ENCODE peak calls at places on chromosome 20, in nine cellular contexts. One of them, this sample, is unnamed.

GRCh38 chr20:16444056-16444777 is 129.0 kb downstream of the KIF16B start:
- DNase-seq in hepatocyte: no peak
- DNase-seq in HepG2: no peak
- DNase-seq in mammary epithelial cell: no peak
- DNase-seq in GM12865: no peak
- DNase-seq in PC-3: no peak
- DNase-seq in nephron progenitor cell: no peak
- DNase-seq in IMR-90: peak; percentile 9
- DNase-seq in AG10803: peak; percentile 62
- DNase-seq in this sample: no peak

GRCh38 chr20:56422131-56422823 is 10.2 kb downstream of the CASS4 start:
- DNase-seq in hepatocyte: no peak
- DNase-seq in HepG2: peak; percentile 81
- DNase-seq in mammary epithelial cell: peak; percentile 55
- DNase-seq in GM12865: no peak
- DNase-seq in PC-3: peak; percentile 92
- DNase-seq in nephron progenitor cell: no peak
- DNase-seq in IMR-90: peak; percentile 88
- DNase-seq in AG10803: peak; percentile 58
- DNase-seq in this sample: peak; percentile 79

GRCh38 chr20:363319-364078 is 16.6 kb downstream of the NRSN2 start:
- DNase-seq in hepatocyte: peak; percentile 29
- DNase-seq in HepG2: peak; percentile 66
- DNase-seq in mammary epithelial cell: peak; percentile 74
- DNase-seq in GM12865: no peak
- DNase-seq in PC-3: peak; percentile 80
- DNase-seq in nephron progenitor cell: no peak
- DNase-seq in IMR-90: peak; percentile 36
- DNase-seq in AG10803: peak; percentile 17
- DNase-seq in this sample: no peak

GRCh38 chr20:11917663-11918062 is at the start of gene BTBD3:
- DNase-seq in hepatocyte: peak; percentile 39
- DNase-seq in HepG2: no peak
- DNase-seq in mammary epithelial cell: peak; percentile 83
- DNase-seq in GM12865: no peak
- DNase-seq in PC-3: no peak
- DNase-seq in nephron progenitor cell: no peak
- DNase-seq in IMR-90: peak; percentile 79
- DNase-seq in AG10803: peak; percentile 63
- DNase-seq in this sample: peak; percentile 60

GRCh38 chr20:57999465-58000111 is 228.9 kb downstream of the ANKRD60 start:
- DNase-seq in hepatocyte: no peak
- DNase-seq in HepG2: no peak
- DNase-seq in mammary epithelial cell: no peak
- DNase-seq in GM12865: no peak
- DNase-seq in PC-3: no peak
- DNase-seq in nephron progenitor cell: no peak
- DNase-seq in IMR-90: no peak
- DNase-seq in AG10803: no peak
- DNase-seq in this sample: no peak

GRCh38 chr20:31606928-31607639 is 2.0 kb downstream of the ID1 start:
- DNase-seq in hepatocyte: peak; percentile 90
- DNase-seq in HepG2: peak; percentile 99
- DNase-seq in mammary epithelial cell: peak; percentile 55
- DNase-seq in GM12865: no peak
- DNase-seq in PC-3: peak; percentile 59
- DNase-seq in nephron progenitor cell: peak; percentile 31
- DNase-seq in IMR-90: peak; percentile 67
- DNase-seq in AG10803: peak; percentile 41
- DNase-seq in this sample: peak; percentile 88

GRCh38 chr20:9409981-9410380 is 104.4 kb upstream of the LAMP5 start:
- DNase-seq in hepatocyte: no peak
- DNase-seq in HepG2: no peak
- DNase-seq in mammary epithelial cell: peak; percentile 20
- DNase-seq in GM12865: no peak
- DNase-seq in PC-3: peak; percentile 68
- DNase-seq in nephron progenitor cell: no peak
- DNase-seq in IMR-90: peak; percentile 94
- DNase-seq in AG10803: peak; percentile 76
- DNase-seq in this sample: peak; percentile 79

GRCh38 chr20:32522775-32523612 is 62.1 kb downstream of the NOL4L start:
- DNase-seq in hepatocyte: no peak
- DNase-seq in HepG2: peak; percentile 89
- DNase-seq in mammary epithelial cell: no peak
- DNase-seq in GM12865: no peak
- DNase-seq in PC-3: no peak
- DNase-seq in nephron progenitor cell: no peak
- DNase-seq in IMR-90: peak; percentile 55
- DNase-seq in AG10803: peak; percentile 21
- DNase-seq in this sample: peak; percentile 45

GRCh38 chr20:47315339-47315662 is 41.2 kb downstream of the ZMYND8 start:
- DNase-seq in hepatocyte: no peak
- DNase-seq in HepG2: no peak
- DNase-seq in mammary epithelial cell: no peak
- DNase-seq in GM12865: no peak
- DNase-seq in PC-3: peak; percentile 51
- DNase-seq in nephron progenitor cell: peak; percentile 5
- DNase-seq in IMR-90: peak; percentile 38
- DNase-seq in AG10803: peak; percentile 47
- DNase-seq in this sample: no peak

GRCh38 chr20:8805737-8806442 is 263.0 kb upstream of the PLCB4 start:
- DNase-seq in hepatocyte: no peak
- DNase-seq in HepG2: no peak
- DNase-seq in mammary epithelial cell: peak; percentile 32
- DNase-seq in GM12865: peak; percentile 19
- DNase-seq in PC-3: peak; percentile 44
- DNase-seq in nephron progenitor cell: no peak
- DNase-seq in IMR-90: no peak
- DNase-seq in AG10803: no peak
- DNase-seq in this sample: no peak

GRCh38 chr20:45924391-45925261 is 9.9 kb upstream of the PCIF1 start:
- DNase-seq in hepatocyte: peak; percentile 76
- DNase-seq in HepG2: peak; percentile 66
- DNase-seq in mammary epithelial cell: no peak
- DNase-seq in GM12865: no peak
- DNase-seq in PC-3: no peak
- DNase-seq in nephron progenitor cell: no peak
- DNase-seq in IMR-90: peak; percentile 61
- DNase-seq in AG10803: peak; percentile 53
- DNase-seq in this sample: no peak

GRCh38 chr20:16178671-16179070 is 394.6 kb downstream of the KIF16B start:
- DNase-seq in hepatocyte: no peak
- DNase-seq in HepG2: no peak
- DNase-seq in mammary epithelial cell: no peak
- DNase-seq in GM12865: no peak
- DNase-seq in PC-3: no peak
- DNase-seq in nephron progenitor cell: no peak
- DNase-seq in IMR-90: no peak
- DNase-seq in AG10803: no peak
- DNase-seq in this sample: no peak

GRCh38 chr20:13868331-13868730 is 83.5 kb downstream of the NDUFAF5 start:
- DNase-seq in hepatocyte: no peak
- DNase-seq in HepG2: no peak
- DNase-seq in mammary epithelial cell: peak; percentile 57
- DNase-seq in GM12865: no peak
- DNase-seq in PC-3: no peak
- DNase-seq in nephron progenitor cell: no peak
- DNase-seq in IMR-90: peak; percentile 18
- DNase-seq in AG10803: peak; percentile 98
- DNase-seq in this sample: peak; percentile 76

GRCh38 chr20:37383229-37383989 is 37.5 kb downstream of the SRC start:
- DNase-seq in hepatocyte: peak; percentile 28
- DNase-seq in HepG2: no peak
- DNase-seq in mammary epithelial cell: peak; percentile 52
- DNase-seq in GM12865: no peak
- DNase-seq in PC-3: peak; percentile 90
- DNase-seq in nephron progenitor cell: no peak
- DNase-seq in IMR-90: peak; percentile 18
- DNase-seq in AG10803: peak; percentile 44
- DNase-seq in this sample: no peak

GRCh38 chr20:3808141-3808479 is 12.0 kb downstream of the CDC25B start:
- DNase-seq in hepatocyte: peak; percentile 89
- DNase-seq in HepG2: peak; percentile 61
- DNase-seq in mammary epithelial cell: peak; percentile 78
- DNase-seq in GM12865: no peak
- DNase-seq in PC-3: peak; percentile 98
- DNase-seq in nephron progenitor cell: no peak
- DNase-seq in IMR-90: peak; percentile 92
- DNase-seq in AG10803: peak; percentile 96
- DNase-seq in this sample: peak; percentile 94

GRCh38 chr20:57309544-57310115 is 20.0 kb upstream of the SPO11 start:
- DNase-seq in hepatocyte: no peak
- DNase-seq in HepG2: no peak
- DNase-seq in mammary epithelial cell: no peak
- DNase-seq in GM12865: no peak
- DNase-seq in PC-3: no peak
- DNase-seq in nephron progenitor cell: no peak
- DNase-seq in IMR-90: no peak
- DNase-seq in AG10803: no peak
- DNase-seq in this sample: no peak

GRCh38 chr20:32294071-32294470 is 16.6 kb downstream of the KIF3B start:
- DNase-seq in hepatocyte: no peak
- DNase-seq in HepG2: no peak
- DNase-seq in mammary epithelial cell: no peak
- DNase-seq in GM12865: no peak
- DNase-seq in PC-3: no peak
- DNase-seq in nephron progenitor cell: no peak
- DNase-seq in IMR-90: no peak
- DNase-seq in AG10803: no peak
- DNase-seq in this sample: no peak

GRCh38 chr20:14009206-14009605 is 13.9 kb downstream of the MACROD2 start:
- DNase-seq in hepatocyte: no peak
- DNase-seq in HepG2: no peak
- DNase-seq in mammary epithelial cell: peak; percentile 62
- DNase-seq in GM12865: no peak
- DNase-seq in PC-3: peak; percentile 25
- DNase-seq in nephron progenitor cell: no peak
- DNase-seq in IMR-90: no peak
- DNase-seq in AG10803: no peak
- DNase-seq in this sample: no peak

GRCh38 chr20:31713312-31714049 is 9.2 kb downstream of the BCL2L1 start:
- DNase-seq in hepatocyte: peak; percentile 45
- DNase-seq in HepG2: peak; percentile 81
- DNase-seq in mammary epithelial cell: peak; percentile 83
- DNase-seq in GM12865: no peak
- DNase-seq in PC-3: peak; percentile 97
- DNase-seq in nephron progenitor cell: no peak
- DNase-seq in IMR-90: peak; percentile 91
- DNase-seq in AG10803: peak; percentile 95
- DNase-seq in this sample: peak; percentile 86

GRCh38 chr20:10523438-10523837 is 88.3 kb downstream of the SLX4IP start:
- DNase-seq in hepatocyte: no peak
- DNase-seq in HepG2: no peak
- DNase-seq in mammary epithelial cell: no peak
- DNase-seq in GM12865: no peak
- DNase-seq in PC-3: peak; percentile 37
- DNase-seq in nephron progenitor cell: no peak
- DNase-seq in IMR-90: no peak
- DNase-seq in AG10803: no peak
- DNase-seq in this sample: no peak
- TF ChIP-seq CTCF in hepatocyte: no peak
- TF ChIP-seq CTCF in HepG2: no peak
- TF ChIP-seq CTCF in mammary epithelial cell: no peak
- TF ChIP-seq CTCF in GM12865: no peak
- TF ChIP-seq CTCF in PC-3: no peak
- TF ChIP-seq CTCF in nephron progenitor cell: no peak
- TF ChIP-seq CTCF in IMR-90: no peak
- TF ChIP-seq CTCF in AG10803: no peak
- TF ChIP-seq CTCF in this sample: no peak

GRCh38 chr20:24657211-24657610 is 187.8 kb downstream of the SYNDIG1 start:
- DNase-seq in hepatocyte: peak; percentile 16
- DNase-seq in HepG2: no peak
- DNase-seq in mammary epithelial cell: no peak
- DNase-seq in GM12865: no peak
- DNase-seq in PC-3: peak; percentile 81
- DNase-seq in nephron progenitor cell: peak; percentile 25
- DNase-seq in IMR-90: peak; percentile 22
- DNase-seq in AG10803: no peak
- DNase-seq in this sample: no peak
- TF ChIP-seq CTCF in hepatocyte: no peak
- TF ChIP-seq CTCF in HepG2: no peak
- TF ChIP-seq CTCF in mammary epithelial cell: no peak
- TF ChIP-seq CTCF in GM12865: no peak
- TF ChIP-seq CTCF in PC-3: peak; percentile 55
- TF ChIP-seq CTCF in nephron progenitor cell: no peak
- TF ChIP-seq CTCF in IMR-90: peak; percentile 10
- TF ChIP-seq CTCF in AG10803: no peak
- TF ChIP-seq CTCF in this sample: no peak

GRCh38 chr20:48405909-48406308 is 421.9 kb downstream of the PREX1 start:
- DNase-seq in hepatocyte: no peak
- DNase-seq in HepG2: peak; percentile 56
- DNase-seq in mammary epithelial cell: no peak
- DNase-seq in GM12865: no peak
- DNase-seq in PC-3: no peak
- DNase-seq in nephron progenitor cell: no peak
- DNase-seq in IMR-90: no peak
- DNase-seq in AG10803: no peak
- DNase-seq in this sample: no peak

GRCh38 chr20:48407710-48408109 is 420.1 kb downstream of the PREX1 start:
- DNase-seq in hepatocyte: no peak
- DNase-seq in HepG2: peak; percentile 39
- DNase-seq in mammary epithelial cell: no peak
- DNase-seq in GM12865: no peak
- DNase-seq in PC-3: no peak
- DNase-seq in nephron progenitor cell: no peak
- DNase-seq in IMR-90: no peak
- DNase-seq in AG10803: no peak
- DNase-seq in this sample: no peak

GRCh38 chr20:48406462-48407235 is 421.1 kb downstream of the PREX1 start:
- DNase-seq in hepatocyte: no peak
- DNase-seq in HepG2: no peak
- DNase-seq in mammary epithelial cell: peak; percentile 5
- DNase-seq in GM12865: peak; percentile 6
- DNase-seq in PC-3: no peak
- DNase-seq in nephron progenitor cell: no peak
- DNase-seq in IMR-90: no peak
- DNase-seq in AG10803: no peak
- DNase-seq in this sample: no peak

GRCh38 chr20:48403362-48403761 is 424.4 kb downstream of the PREX1 start:
- DNase-seq in hepatocyte: no peak
- DNase-seq in HepG2: no peak
- DNase-seq in mammary epithelial cell: no peak
- DNase-seq in GM12865: no peak
- DNase-seq in PC-3: no peak
- DNase-seq in nephron progenitor cell: no peak
- DNase-seq in IMR-90: no peak
- DNase-seq in AG10803: no peak
- DNase-seq in this sample: no peak

GRCh38 chr20:48404598-48404997 is 423.2 kb downstream of the PREX1 start:
- DNase-seq in hepatocyte: no peak
- DNase-seq in HepG2: peak; percentile 45
- DNase-seq in mammary epithelial cell: no peak
- DNase-seq in GM12865: peak; percentile 31
- DNase-seq in PC-3: peak; percentile 37
- DNase-seq in nephron progenitor cell: no peak
- DNase-seq in IMR-90: no peak
- DNase-seq in AG10803: no peak
- DNase-seq in this sample: no peak
- TF ChIP-seq CTCF in hepatocyte: no peak
- TF ChIP-seq CTCF in HepG2: peak; percentile 7
- TF ChIP-seq CTCF in mammary epithelial cell: no peak
- TF ChIP-seq CTCF in GM12865: peak; percentile 33
- TF ChIP-seq CTCF in PC-3: peak; percentile 47
- TF ChIP-seq CTCF in nephron progenitor cell: no peak
- TF ChIP-seq CTCF in IMR-90: no peak
- TF ChIP-seq CTCF in AG10803: no peak
- TF ChIP-seq CTCF in this sample: peak; percentile 36

GRCh38 chr20:22974354-22974753 is 60.8 kb upstream of the SSTR4 start:
- DNase-seq in hepatocyte: peak; percentile 30
- DNase-seq in HepG2: peak; percentile 24
- DNase-seq in mammary epithelial cell: peak; percentile 20
- DNase-seq in GM12865: peak; percentile 36
- DNase-seq in PC-3: peak; percentile 48
- DNase-seq in nephron progenitor cell: no peak
- DNase-seq in IMR-90: no peak
- DNase-seq in AG10803: no peak
- DNase-seq in this sample: no peak
- TF ChIP-seq CTCF in hepatocyte: peak; percentile 25
- TF ChIP-seq CTCF in HepG2: peak; percentile 32
- TF ChIP-seq CTCF in mammary epithelial cell: peak; percentile 69
- TF ChIP-seq CTCF in GM12865: peak; percentile 49
- TF ChIP-seq CTCF in PC-3: peak; percentile 79
- TF ChIP-seq CTCF in nephron progenitor cell: peak; percentile 31
- TF ChIP-seq CTCF in IMR-90: peak; percentile 33
- TF ChIP-seq CTCF in AG10803: peak; percentile 47
- TF ChIP-seq CTCF in this sample: no peak